ENCODE peak calls at places on chromosomes 13 and 19, in seven cellular contexts. U is left ventricle myocardium inferior, Z is ovary, D is heart left ventricle, S is Caco-2, C is psoas muscle, I is adrenal gland. W is an unnamed sample. For H3K9me3, the result is how much of the 10 kb centered on the place peaks cover.

GRCh38 chr13:114027046-114027760 is 53.3 kb upstream of the C13orf46 start:
- DNase-seq in S (no peak), C (peak), D (peak), I (peak), U (peak), Z (peak), W (peak)

GRCh38 chr19:46798713-46799112 is 10.3 kb upstream of the SLC1A5 start:
- DNase-seq in C (no peak), D (no peak), U (no peak), Z (no peak), I (no peak), S (no peak), W (no peak)

GRCh38 chr13:60044321-60044720 is 119.4 kb downstream of the DIAPH3 start:
- DNase-seq in Z (no peak), I (no peak), D (no peak), U (no peak), C (no peak), S (no peak), W (no peak)

GRCh38 chr19:3573162-3573857 is 566 bp downstream of the HMG20B start:
- DNase-seq in U (no peak), I (peak), C (no peak), D (no peak), S (no peak), Z (no peak), W (peak)

GRCh38 chr13:46010148-46010547 is 42.4 kb downstream of the ZC3H13 start:
- DNase-seq in S (no peak), U (no peak), Z (no peak), D (no peak), I (no peak), C (no peak), W (no peak)

GRCh38 chr19:15779756-15780476 is 7.5 kb upstream of the OR10H5 start:
- DNase-seq in I (peak), U (peak), C (peak), S (no peak), Z (peak), D (peak), W (peak)

GRCh38 chr13:98260357-98261164 is 83.5 kb upstream of the RNF113B start:
- DNase-seq in C (no peak), D (no peak), S (no peak), I (no peak), Z (no peak), U (no peak), W (no peak)

GRCh38 chr13:59424661-59425060 is 739.1 kb downstream of the DIAPH3 start:
- DNase-seq in Z (no peak), U (no peak), C (no peak), S (no peak), D (no peak), I (no peak), W (peak)

GRCh38 chr13:51731759-51732158 is 72.2 kb downstream of the DHRS12 start:
- DNase-seq in D (no peak), C (no peak), I (no peak), S (no peak), U (no peak), Z (no peak), W (no peak)

GRCh38 chr19:14505488-14506239 is 9.7 kb upstream of the GIPC1 start:
- DNase-seq in C (peak), D (no peak), I (peak), U (no peak), S (peak), Z (no peak), W (peak)

GRCh38 chr19:12272980-12273901 is 21.4 kb downstream of the ZNF44 start:
- DNase-seq in C (no peak), S (no peak), Z (no peak), I (no peak), D (no peak), U (no peak), W (no peak)
- H3K9me3 ChIP-seq in C (half or more), S (under half), Z (under half), I (half or more), D (under half), U (half or more), W (under half)

DNA sequence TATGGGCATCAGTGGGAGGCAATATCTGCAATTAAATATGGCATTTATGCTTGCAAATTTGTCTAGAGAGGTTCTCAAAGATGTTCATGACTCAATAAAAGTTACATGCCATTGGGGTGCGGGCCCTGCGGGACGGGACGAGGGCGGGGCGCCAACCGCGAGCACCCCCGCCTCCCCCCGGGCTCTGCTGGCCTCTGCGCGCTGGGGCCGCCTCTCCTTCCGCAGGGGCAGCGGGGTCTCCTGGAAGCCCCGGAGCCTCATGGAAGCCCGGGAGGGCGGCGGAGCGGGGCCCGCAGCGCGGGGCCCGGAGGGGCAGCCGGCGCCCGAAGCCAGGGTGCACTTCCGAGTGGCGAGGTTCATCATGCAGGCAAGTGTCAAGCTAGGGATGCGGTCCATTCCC is 179.2 kb downstream of the TPTE2 start:
- DNase-seq in U (no peak), C (no peak), Z (no peak), D (no peak), S (no peak), I (no peak), W (no peak)
- H3K9me3 ChIP-seq in U (under half), C (under half), Z (under half), D (under half), S (under half), I (under half), W (under half)

DNA sequence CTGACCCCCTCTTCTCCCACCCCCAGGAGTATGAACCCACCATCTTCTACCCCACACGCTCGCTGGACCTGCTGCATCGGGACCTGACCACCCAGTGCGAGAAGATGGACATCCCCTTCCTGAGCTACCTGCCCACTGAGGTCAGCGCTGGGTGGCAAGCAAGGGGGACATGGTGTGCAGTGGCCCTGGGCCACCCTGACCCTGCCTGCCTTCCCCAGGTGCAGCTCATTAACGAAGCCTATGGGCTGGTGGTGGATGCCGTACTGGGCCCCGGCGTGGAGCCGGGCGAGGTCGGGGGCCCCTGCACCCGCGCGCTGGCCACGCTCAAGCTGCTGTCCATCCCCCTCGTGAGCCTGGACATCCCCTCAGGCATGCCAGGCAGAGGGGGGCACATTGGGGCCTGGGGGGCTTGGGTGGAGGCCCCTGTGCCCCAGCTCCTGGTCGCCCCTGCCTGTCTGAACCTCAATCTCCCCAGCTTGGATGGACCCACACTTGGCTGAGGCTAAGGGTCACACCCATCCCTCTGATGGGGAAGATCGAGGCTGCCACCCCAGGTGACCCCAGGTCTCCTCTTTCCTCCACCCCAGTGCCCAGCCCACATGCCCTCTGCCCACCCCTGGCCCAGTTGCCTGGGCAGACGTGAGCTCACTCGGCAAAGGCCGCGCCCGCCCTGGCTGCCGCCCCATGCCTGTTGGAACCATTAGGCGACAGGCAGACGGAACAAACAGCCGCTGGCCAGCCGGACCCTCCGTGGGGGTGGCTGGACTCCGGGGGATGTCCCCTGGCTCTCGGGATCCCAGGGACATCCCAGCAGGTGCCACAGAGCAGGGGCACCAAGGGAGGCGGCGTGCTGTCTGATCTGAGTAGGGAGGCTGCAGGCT is 2.5 kb upstream of the CILP2 start:
- DNase-seq in Z (no peak), S (no peak), C (no peak), I (no peak), D (no peak), U (no peak), W (no peak)
- H3K9me3 ChIP-seq in Z (under half), S (under half), C (under half), I (under half), D (under half), U (under half), W (under half)

GRCh38 chr19:11971045-11971444 is 6.2 kb downstream of the ZNF763 start:
- DNase-seq in S (no peak), D (no peak), C (no peak), I (no peak), U (no peak), Z (no peak), W (no peak)
- H3K9me3 ChIP-seq in S (under half), D (under half), C (under half), I (under half), U (under half), Z (under half), W (under half)

DNA sequence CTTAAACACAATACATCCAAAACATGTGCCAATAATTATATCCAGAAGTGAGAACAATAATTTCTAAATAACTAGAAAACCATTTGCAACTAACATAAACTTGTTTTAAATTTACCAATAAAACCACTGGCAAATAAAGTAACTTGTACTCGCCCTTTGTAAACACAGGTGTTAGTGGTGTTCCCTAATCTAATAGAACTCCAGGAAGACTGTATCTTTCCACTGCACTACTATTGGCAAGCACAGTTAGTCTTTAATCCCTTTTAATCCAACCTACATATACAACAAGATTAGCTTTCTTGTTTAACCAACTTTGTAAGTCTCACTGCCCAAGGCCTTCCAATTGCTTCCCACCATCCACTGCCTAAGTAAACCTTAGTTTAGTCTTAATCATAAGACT is 79.5 kb downstream of the PCDH9 start:
- DNase-seq in I (no peak), Z (no peak), S (no peak), C (no peak), D (no peak), U (no peak), W (no peak)
- H3K9me3 ChIP-seq in I (under half), Z (under half), S (under half), C (under half), D (under half), U (under half), W (under half)

DNA sequence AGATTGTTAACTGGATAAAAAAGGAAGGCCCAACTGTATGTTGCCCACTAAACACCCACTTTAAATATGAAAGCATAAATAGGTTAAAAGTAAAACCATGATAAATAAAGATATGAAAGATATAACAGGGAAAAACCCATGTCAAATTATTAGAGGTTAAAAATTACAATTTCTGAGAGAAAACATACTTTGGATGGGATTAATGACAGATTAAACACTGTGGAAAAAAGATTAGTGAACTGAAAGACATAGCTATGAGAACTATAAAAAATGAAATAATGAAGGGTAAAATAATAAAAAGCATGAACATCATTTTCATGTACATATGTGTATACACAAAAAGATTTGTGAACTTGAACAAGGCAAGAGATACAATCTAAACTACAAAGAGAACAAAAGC is 2.2 kb upstream of the ZNF577 start:
- DNase-seq in S (no peak), U (no peak), C (no peak), Z (no peak), D (no peak), I (no peak), W (no peak)
- H3K9me3 ChIP-seq in S (half or more), U (half or more), C (half or more), Z (half or more), D (under half), I (half or more), W (under half)

GRCh38 chr19:56930647-56931592 is 90.4 kb upstream of the PEG3 start:
- DNase-seq in I (no peak), U (no peak), S (no peak), C (no peak), Z (no peak), D (no peak), W (no peak)

GRCh38 chr19:56927294-56927693 is 86.8 kb upstream of the PEG3 start:
- DNase-seq in D (no peak), S (no peak), C (no peak), Z (no peak), U (no peak), I (no peak), W (no peak)

GRCh38 chr19:56927791-56928207 is 87.3 kb upstream of the PEG3 start:
- DNase-seq in C (no peak), S (no peak), I (peak), U (no peak), Z (no peak), D (no peak), W (no peak)

GRCh38 chr19:56934438-56935090 is 94.0 kb upstream of the PEG3 start:
- DNase-seq in Z (no peak), D (no peak), C (no peak), U (no peak), S (no peak), I (peak), W (no peak)

DNA sequence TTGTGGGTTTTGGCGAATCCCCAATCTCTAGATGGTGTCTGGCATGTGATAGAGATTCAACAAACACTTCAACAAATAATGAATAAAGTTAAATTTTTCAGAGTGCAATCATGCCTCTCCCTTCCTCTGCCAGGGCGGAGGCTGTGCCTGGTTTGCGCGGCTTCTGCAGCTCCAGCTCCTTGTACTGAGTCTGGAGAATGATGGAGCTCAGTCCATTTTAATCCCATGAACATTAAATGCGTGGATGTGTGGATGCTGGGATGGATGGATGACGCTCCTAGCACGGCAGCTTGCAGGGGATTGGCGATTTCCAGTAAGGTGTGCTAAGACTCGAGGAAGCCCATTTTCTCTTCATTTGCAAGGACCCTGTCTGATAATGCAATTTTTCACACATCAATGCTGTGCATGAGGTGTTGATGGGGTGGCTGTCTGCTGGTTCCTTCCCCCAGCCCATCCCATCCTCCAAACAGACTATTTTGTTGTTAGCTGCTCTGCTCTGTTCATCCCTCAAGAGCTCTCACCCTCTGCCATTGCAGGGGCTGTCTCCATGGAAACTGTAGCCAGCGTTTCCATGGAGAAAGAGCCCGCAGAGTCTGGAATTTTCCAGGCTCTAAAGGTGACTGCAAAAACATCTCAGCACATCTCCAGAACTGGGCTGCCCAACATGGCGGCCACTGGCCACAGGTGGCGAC is 92.6 kb upstream of the PEG3 start:
- DNase-seq in I (no peak), D (no peak), Z (no peak), S (no peak), U (no peak), C (no peak), W (no peak)
- H3K9me3 ChIP-seq in I (under half), D (under half), Z (under half), S (under half), U (under half), C (under half), W (under half)

GRCh38 chr19:52322429-52322828 is 13.6 kb upstream of the ZNF610 start:
- DNase-seq in D (no peak), S (no peak), U (no peak), C (no peak), Z (no peak), I (no peak), W (no peak)
- H3K9me3 ChIP-seq in D (half or more), S (half or more), U (half or more), C (half or more), Z (half or more), I (half or more), W (under half)